ENCODE peak calls at places on chromosomes 2 and 18, in seven cellular contexts. One of them, this sample, is unnamed.

GRCh38 chr2:73494031-73494430 is 108.4 kb downstream of the ALMS1 start:
- DNase-seq in BJ: no peak
- DNase-seq in endothelial cell: no peak
- DNase-seq in RPMI7951: peak; percentile 35
- DNase-seq in GM12864: no peak
- DNase-seq in GM04503: no peak
- DNase-seq in left kidney: no peak
- DNase-seq in this sample: no peak

GRCh38 chr2:2237563-2237962 is 93.5 kb downstream of the MYT1L start:
- DNase-seq in endothelial cell: no peak
- DNase-seq in BJ: no peak
- DNase-seq in GM04503: no peak
- DNase-seq in RPMI7951: no peak
- DNase-seq in GM12864: no peak
- DNase-seq in left kidney: no peak
- DNase-seq in this sample: no peak

GRCh38 chr18:33440384-33441043 is at the start of gene CCDC178:
- DNase-seq in left kidney: peak; percentile 90
- DNase-seq in GM04503: no peak
- DNase-seq in BJ: no peak
- DNase-seq in RPMI7951: no peak
- DNase-seq in GM12864: no peak
- DNase-seq in endothelial cell: peak; percentile 71
- DNase-seq in this sample: peak; percentile 7

GRCh38 chr2:52342458-52342857 is 1310.5 kb upstream of the NRXN1 start:
- DNase-seq in endothelial cell: no peak
- DNase-seq in BJ: no peak
- DNase-seq in GM12864: no peak
- DNase-seq in left kidney: no peak
- DNase-seq in GM04503: no peak
- DNase-seq in RPMI7951: no peak
- DNase-seq in this sample: no peak

GRCh38 chr2:3208179-3208578 is 169.4 kb downstream of the EIPR1 start:
- DNase-seq in endothelial cell: no peak
- DNase-seq in GM12864: no peak
- DNase-seq in BJ: no peak
- DNase-seq in RPMI7951: no peak
- DNase-seq in left kidney: no peak
- DNase-seq in GM04503: no peak
- DNase-seq in this sample: no peak

GRCh38 chr2:173159794-173160463 is 84.3 kb downstream of the MAP3K20 start:
- DNase-seq in GM12864: no peak
- DNase-seq in endothelial cell: no peak
- DNase-seq in GM04503: peak; percentile 95
- DNase-seq in left kidney: no peak
- DNase-seq in RPMI7951: peak; percentile 89
- DNase-seq in BJ: peak; percentile 95
- DNase-seq in this sample: no peak

GRCh38 chr2:11832531-11832930 is 86.1 kb downstream of the LPIN1 start:
- DNase-seq in GM12864: no peak
- DNase-seq in left kidney: no peak
- DNase-seq in endothelial cell: no peak
- DNase-seq in BJ: no peak
- DNase-seq in GM04503: no peak
- DNase-seq in RPMI7951: no peak
- DNase-seq in this sample: no peak

GRCh38 chr18:46917808-46918600 is 602 bp downstream of the KATNAL2 start:
- DNase-seq in GM04503: no peak
- DNase-seq in BJ: no peak
- DNase-seq in left kidney: peak; percentile 91
- DNase-seq in endothelial cell: peak; percentile 10
- DNase-seq in GM12864: no peak
- DNase-seq in RPMI7951: peak; percentile 46
- DNase-seq in this sample: peak; percentile 48

GRCh38 chr2:232460171-232460570 is 4.2 kb downstream of the ALPI start:
- DNase-seq in BJ: no peak
- DNase-seq in GM04503: no peak
- DNase-seq in RPMI7951: no peak
- DNase-seq in endothelial cell: no peak
- DNase-seq in GM12864: no peak
- DNase-seq in left kidney: no peak
- DNase-seq in this sample: no peak

GRCh38 chr2:65576278-65576677 is 143.9 kb upstream of the SPRED2 start:
- DNase-seq in left kidney: no peak
- DNase-seq in GM12864: no peak
- DNase-seq in GM04503: no peak
- DNase-seq in endothelial cell: no peak
- DNase-seq in BJ: no peak
- DNase-seq in RPMI7951: no peak
- DNase-seq in this sample: no peak

GRCh38 chr2:169439900-169440299 is 39.4 kb upstream of the BBS5 start:
- DNase-seq in endothelial cell: no peak
- DNase-seq in RPMI7951: no peak
- DNase-seq in GM04503: no peak
- DNase-seq in BJ: no peak
- DNase-seq in GM12864: no peak
- DNase-seq in left kidney: no peak
- DNase-seq in this sample: no peak

GRCh38 chr2:54394392-54394791 is 61.7 kb upstream of the SPTBN1 start:
- DNase-seq in left kidney: no peak
- DNase-seq in endothelial cell: no peak
- DNase-seq in BJ: no peak
- DNase-seq in GM12864: peak; percentile 16
- DNase-seq in RPMI7951: peak; percentile 53
- DNase-seq in GM04503: no peak
- DNase-seq in this sample: no peak

GRCh38 chr2:197946562-197946961 is 142.2 kb downstream of the PLCL1 start:
- DNase-seq in RPMI7951: no peak
- DNase-seq in GM12864: no peak
- DNase-seq in endothelial cell: no peak
- DNase-seq in left kidney: peak; percentile 22
- DNase-seq in GM04503: no peak
- DNase-seq in BJ: no peak
- DNase-seq in this sample: no peak

GRCh38 chr2:86441392-86441788 is 219 bp downstream of the KDM3A start:
- DNase-seq in endothelial cell: no peak
- DNase-seq in left kidney: no peak
- DNase-seq in GM04503: no peak
- DNase-seq in BJ: no peak
- DNase-seq in GM12864: no peak
- DNase-seq in RPMI7951: no peak
- DNase-seq in this sample: no peak

GRCh38 chr18:2916184-2916583 is 69.4 kb downstream of the EMILIN2 start:
- DNase-seq in GM12864: no peak
- DNase-seq in RPMI7951: no peak
- DNase-seq in GM04503: no peak
- DNase-seq in left kidney: peak; percentile 32
- DNase-seq in endothelial cell: no peak
- DNase-seq in BJ: no peak
- DNase-seq in this sample: no peak

GRCh38 chr2:142044168-142044567 is 86.6 kb downstream of the LRP1B start:
- DNase-seq in left kidney: no peak
- DNase-seq in endothelial cell: no peak
- DNase-seq in RPMI7951: no peak
- DNase-seq in GM04503: no peak
- DNase-seq in BJ: no peak
- DNase-seq in GM12864: no peak
- DNase-seq in this sample: no peak

GRCh38 chr2:11006191-11006590 is 94.5 kb downstream of the KCNF1 start:
- DNase-seq in left kidney: no peak
- DNase-seq in GM12864: no peak
- DNase-seq in BJ: no peak
- DNase-seq in RPMI7951: no peak
- DNase-seq in endothelial cell: no peak
- DNase-seq in GM04503: no peak
- DNase-seq in this sample: no peak

This sample was measured in SK-MEL-5.